ENCODE peak calls at places on chromosomes 1 and 21, in four cellular contexts. V is K562, A is HepG2, O is GM12878. Z is an unnamed sample.

GRCh38 chr21:17796037-17796403 is 23.1 kb downstream of the C21orf91 start:
- DNase-seq in V (no peak), A (peak), O (no peak), Z (no peak)

GRCh38 chr1:193417420-193417819 is 231.0 kb upstream of the B3GALT2 start:
- DNase-seq in V (no peak), A (no peak), O (no peak), Z (no peak)

GRCh38 chr1:151130837-151131586 is 15.4 kb downstream of the SEMA6C start:
- DNase-seq in V (peak), A (no peak), O (peak), Z (peak)

GRCh38 chr1:167510880-167511279 is 7.4 kb downstream of the CD247 start:
- DNase-seq in V (no peak), A (no peak), O (no peak), Z (no peak)

GRCh38 chr1:63523738-63524137 is 413 bp downstream of the EFCAB7 start:
- DNase-seq in V (peak), A (no peak), O (no peak), Z (no peak)

GRCh38 chr1:244150071-244150470 is 99.0 kb downstream of the ZBTB18 start:
- DNase-seq in V (no peak), A (no peak), O (no peak), Z (no peak)

GRCh38 chr1:22787636-22788035 is 77.0 kb downstream of the EPHB2 start:
- DNase-seq in V (no peak), A (no peak), O (no peak), Z (no peak)

GRCh38 chr1:33361553-33362262 is 40.8 kb upstream of the A3GALT2 start:
- DNase-seq in V (peak), A (no peak), O (no peak), Z (no peak)

GRCh38 chr1:154115180-154115579 is 39.7 kb downstream of the NUP210L start:
- DNase-seq in V (no peak), A (no peak), O (no peak), Z (no peak)

GRCh38 chr1:10755977-10756521 is 40.4 kb downstream of the CASZ1 start:
- DNase-seq in V (peak), A (no peak), O (no peak), Z (no peak)

GRCh38 chr1:202046748-202047708 is 36.6 kb downstream of the ELF3 start:
- DNase-seq in V (peak), A (peak), O (no peak), Z (no peak)

GRCh38 chr21:19992540-19992939 is 1005.7 kb upstream of the NCAM2 start:
- DNase-seq in V (no peak), A (no peak), O (no peak), Z (no peak)

GRCh38 chr1:28104866-28105467 is 16.6 kb upstream of the EYA3 start:
- DNase-seq in V (peak), A (peak), O (no peak), Z (peak)
- TF ChIP-seq TCF7 in V (no peak), A (no peak), O (no peak), Z (no peak)

GRCh38 chr1:77888429-77889239 is at the start of gene NEXN:
- DNase-seq in V (peak), A (peak), O (no peak), Z (peak)
- TF ChIP-seq TCF7 in V (no peak), A (no peak), O (no peak), Z (no peak)

DNA sequence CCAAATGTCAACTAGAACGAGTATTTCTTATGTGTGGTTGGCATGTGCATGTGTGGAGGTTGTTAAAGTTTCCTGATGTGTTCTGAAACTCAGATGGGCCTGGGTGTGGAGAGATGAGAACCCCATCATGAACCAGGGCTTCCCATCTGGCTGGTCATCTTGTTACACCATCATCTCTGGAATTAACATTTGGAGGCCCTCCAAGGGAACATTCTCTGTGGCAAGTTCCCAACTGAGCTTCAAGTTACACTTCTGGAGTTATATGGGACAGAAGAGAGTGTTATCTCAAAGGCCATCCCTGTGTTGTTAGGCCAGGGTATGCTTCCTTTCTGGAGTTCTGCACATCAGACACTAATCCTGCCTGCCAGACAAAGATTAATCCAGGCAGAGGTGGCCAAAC is 183.6 kb downstream of the TTLL7 start:
- DNase-seq in V (no peak), A (no peak), O (no peak), Z (no peak)
- TF ChIP-seq TCF7 in V (no peak), A (no peak), O (no peak), Z (no peak)

GRCh38 chr1:81681570-81681969 is 119.2 kb upstream of the ADGRL2 start:
- DNase-seq in V (no peak), A (no peak), O (no peak), Z (no peak)

GRCh38 chr1:81678779-81679178 is 122.0 kb upstream of the ADGRL2 start:
- DNase-seq in V (no peak), A (no peak), O (no peak), Z (no peak)

GRCh38 chr1:81681104-81681503 is 119.6 kb upstream of the ADGRL2 start:
- DNase-seq in V (no peak), A (no peak), O (no peak), Z (no peak)

GRCh38 chr1:81682490-81682889 is 118.2 kb upstream of the ADGRL2 start:
- DNase-seq in V (no peak), A (no peak), O (no peak), Z (peak)

GRCh38 chr1:81679972-81680371 is 120.8 kb upstream of the ADGRL2 start:
- DNase-seq in V (no peak), A (peak), O (no peak), Z (no peak)
- TF ChIP-seq TCF7 in V (no peak), A (no peak), O (no peak), Z (no peak)

GRCh38 chr1:37071829-37072228 is 37.5 kb upstream of the GRIK3 start:
- DNase-seq in V (no peak), A (no peak), O (no peak), Z (no peak)
- TF ChIP-seq TCF7 in V (no peak), A (no peak), O (no peak), Z (no peak)

GRCh38 chr1:74946389-74946788 is 187.8 kb upstream of the LHX8 start:
- DNase-seq in V (no peak), A (no peak), O (no peak), Z (no peak)
- TF ChIP-seq TCF7 in V (no peak), A (no peak), O (no peak), Z (no peak)

DNA sequence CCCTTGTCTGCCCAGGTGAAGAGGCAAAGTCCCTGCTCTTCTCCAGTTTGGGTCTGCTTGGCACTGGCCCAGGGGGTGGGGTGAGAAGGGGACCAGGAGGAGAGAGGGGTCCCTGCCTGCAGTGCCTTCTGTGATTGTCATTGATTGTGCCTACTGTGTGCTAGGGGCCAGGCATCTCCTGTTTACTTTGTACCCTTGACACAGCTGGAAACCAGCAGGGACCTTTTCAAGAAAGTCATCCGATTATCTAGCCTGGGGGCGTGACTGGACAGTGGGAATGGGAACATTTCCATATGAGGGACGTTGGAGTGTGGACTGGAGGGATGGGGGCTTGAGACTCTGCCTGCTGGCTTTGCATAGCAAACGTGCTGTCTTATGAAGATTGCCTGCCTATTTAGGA is 19.8 kb upstream of the DMBX1 start:
- DNase-seq in V (no peak), A (no peak), O (no peak), Z (no peak)
- TF ChIP-seq TCF7 in V (no peak), A (no peak), O (no peak), Z (no peak)